ENCODE peak calls at places on chromosomes 5 and 9, in five cellular contexts. Z is head of caudate nucleus; R is NCI-H1930; E is stimulated activated CD4-positive, alpha-beta T cell treated with anti-CD3 and anti-CD28 coated beads, Interleukin-4, amount 100 ng/mL, for 48 hours; C is H7. O is an unnamed sample.

GRCh38 chr9:35906923-35907699 is 1.1 kb downstream of the HRCT1 start:
- DNase-seq in Z (no peak), C (peak), E (no peak), R (no peak), O (no peak)

GRCh38 chr5:143110591-143110990 is 292.9 kb downstream of the NR3C1 start:
- DNase-seq in E (no peak), R (no peak), C (peak), Z (no peak), O (no peak)

GRCh38 chr5:134957920-134958608 is 9.6 kb upstream of the CATSPER3 start:
- DNase-seq in R (no peak), C (no peak), Z (no peak), E (no peak), O (no peak)

GRCh38 chr5:10885026-10885425 is 124.0 kb upstream of the DAP start:
- DNase-seq in R (no peak), Z (no peak), C (no peak), E (no peak), O (no peak)

GRCh38 chr5:36876965-36877666 is 547 bp downstream of the NIPBL start:
- DNase-seq in R (peak), Z (peak), E (peak), C (peak), O (no peak)

GRCh38 chr9:109092587-109092986 is 27.2 kb downstream of the TMEM245 start:
- DNase-seq in E (no peak), Z (no peak), R (no peak), C (no peak), O (no peak)

GRCh38 chr9:33510264-33511183 is 13.5 kb upstream of the ANKRD18B start:
- DNase-seq in C (peak), E (peak), R (peak), Z (peak), O (no peak)

GRCh38 chr5:124859027-124859426 is 112.6 kb upstream of the ZNF608 start:
- DNase-seq in C (no peak), Z (peak), E (no peak), R (no peak), O (no peak)

GRCh38 chr9:116039312-116039711 is 114.3 kb upstream of the PAPPA start:
- DNase-seq in E (no peak), Z (no peak), R (no peak), C (no peak), O (no peak)

GRCh38 chr9:78234810-78235209 is 1.1 kb upstream of the CEP78 start:
- DNase-seq in C (no peak), Z (no peak), E (no peak), R (no peak), O (no peak)

GRCh38 chr5:167699434-167699833 is 592.0 kb upstream of the WWC1 start:
- DNase-seq in Z (no peak), E (no peak), R (no peak), C (peak), O (no peak)

GRCh38 chr5:1639757-1640156 is 116.0 kb upstream of the LPCAT1 start:
- DNase-seq in R (no peak), Z (no peak), E (no peak), C (peak), O (no peak)

GRCh38 chr5:106874974-106875373 is 795.8 kb downstream of the EFNA5 start:
- DNase-seq in Z (no peak), E (no peak), R (no peak), C (no peak), O (no peak)

GRCh38 chr5:149358294-149358651 is 427 bp downstream of the PCYOX1L start:
- DNase-seq in C (no peak), R (no peak), Z (peak), E (peak), O (no peak)

GRCh38 chr9:65430221-65430620 is 145.2 kb upstream of the FOXD4L5 start:
- DNase-seq in E (no peak), Z (no peak), C (no peak), R (no peak), O (no peak)

GRCh38 chr9:21434202-21435014 is 5.8 kb upstream of the IFNA1 start:
- DNase-seq in C (no peak), E (peak), Z (peak), R (peak), O (no peak)

GRCh38 chr9:68844623-68845612 is 139.9 kb downstream of the PIP5K1B start:
- DNase-seq in C (peak), Z (peak), R (peak), E (peak), O (no peak)

GRCh38 chr9:120348951-120349429 is 231.0 kb downstream of the CDK5RAP2 start:
- DNase-seq in E (no peak), Z (peak), R (no peak), C (peak), O (no peak)

GRCh38 chr9:127803507-127804352 is 1.0 kb downstream of the FPGS start:
- DNase-seq in E (no peak), R (no peak), Z (no peak), C (no peak), O (no peak)

GRCh38 chr5:140808889-140809291 is 2.0 kb downstream of the PCDHA4 start:
- DNase-seq in E (no peak), Z (no peak), R (no peak), C (no peak), O (no peak)

GRCh38 chr5:122316652-122317051 is 4.6 kb downstream of the SNCAIP start:
- DNase-seq in C (no peak), R (peak), Z (no peak), E (no peak), O (no peak)

GRCh38 chr5:136308396-136308795 is 56.9 kb downstream of the TRPC7 start:
- DNase-seq in Z (no peak), C (peak), E (no peak), R (no peak), O (no peak)

GRCh38 chr5:66989286-66989685 is 207.3 kb downstream of the CD180 start:
- DNase-seq in C (no peak), E (no peak), R (no peak), Z (no peak), O (no peak)

GRCh38 chr5:27494845-27495244 is 456.5 kb upstream of the CDH9 start:
- DNase-seq in E (no peak), C (no peak), R (no peak), Z (no peak), O (no peak)

GRCh38 chr9:114521846-114522245 is 16.6 kb upstream of the WHRN start:
- DNase-seq in Z (no peak), E (no peak), R (no peak), C (no peak), O (no peak)

GRCh38 chr9:133534346-133535284 is at the start of gene ADAMTSL2:
- DNase-seq in E (no peak), Z (peak), R (no peak), C (peak), O (peak)

GRCh38 chr9:4020747-4021296 is 279.0 kb downstream of the GLIS3 start:
- DNase-seq in R (no peak), Z (no peak), C (no peak), E (no peak), O (no peak)

GRCh38 chr5:150059623-150060022 is 26.7 kb downstream of the CSF1R start:
- DNase-seq in C (peak), R (no peak), E (no peak), Z (no peak), O (no peak)

GRCh38 chr9:122265265-122265900 is 701 bp downstream of the MRRF start:
- DNase-seq in E (no peak), C (peak), R (peak), Z (no peak), O (no peak)